ENCODE peak calls at places on chromosomes 13 and 19, in six cellular contexts. J is neuronal stem cell, E is H1, T is H9, A is IMR-90, I is mesenchymal stem cell. O is an unnamed sample.

GRCh38 chr13:31775148-31775547 is 35.8 kb downstream of the RXFP2 start:
- DNase-seq in I (no peak), A (no peak), T (no peak), E (no peak), J (no peak), O (no peak)

GRCh38 chr13:49859568-49859967 is 67.1 kb upstream of the KPNA3 start:
- DNase-seq in J (no peak), E (no peak), A (peak), I (peak), T (no peak), O (peak)

GRCh38 chr19:45542234-45542668 is 35.0 kb downstream of the VASP start:
- DNase-seq in I (no peak), E (no peak), J (no peak), T (no peak), A (no peak), O (no peak)

GRCh38 chr13:112657850-112658445 is 31.9 kb upstream of the ATP11A start:
- DNase-seq in T (peak), J (no peak), I (peak), A (peak), E (no peak), O (peak)

GRCh38 chr19:10808937-10809655 is 26.9 kb downstream of the TMED1 start:
- DNase-seq in T (no peak), E (no peak), A (peak), I (no peak), J (no peak), O (no peak)

GRCh38 chr19:47032171-47032811 is 12.7 kb downstream of the NPAS1 start:
- DNase-seq in I (no peak), E (peak), J (no peak), A (no peak), T (peak), O (peak)

GRCh38 chr19:19304186-19304975 is 15.9 kb downstream of the SUGP1 start:
- DNase-seq in J (no peak), E (no peak), A (no peak), I (no peak), T (no peak), O (no peak)

GRCh38 chr13:86918682-86919081 is 752.5 kb upstream of the SLITRK5 start:
- DNase-seq in E (no peak), T (no peak), I (no peak), A (no peak), J (no peak), O (no peak)

GRCh38 chr19:2320939-2321338 is 7.4 kb downstream of the LSM7 start:
- DNase-seq in E (no peak), J (no peak), A (no peak), T (no peak), I (no peak), O (no peak)

GRCh38 chr13:73119612-73120011 is 60.8 kb downstream of the KLF5 start:
- DNase-seq in J (no peak), E (no peak), I (no peak), A (no peak), T (no peak), O (no peak)

DNA sequence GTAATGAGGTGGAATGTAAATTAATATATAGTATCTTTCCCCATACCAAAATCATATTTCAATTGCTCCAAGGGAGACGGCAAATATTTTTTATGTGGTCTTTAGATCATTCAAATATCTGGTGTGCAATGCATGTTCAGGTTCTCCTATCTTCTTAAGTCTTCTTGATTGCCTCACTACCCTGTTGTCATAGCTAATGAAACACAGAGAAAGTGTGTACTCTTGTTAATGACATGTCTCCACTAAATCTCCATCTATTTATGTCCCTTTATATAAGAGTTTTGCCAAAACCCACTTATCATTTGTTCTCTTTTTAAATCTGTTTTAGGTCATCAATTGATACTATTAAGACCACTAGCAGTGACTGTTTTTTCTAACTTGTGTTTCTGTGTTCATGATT is 6.6 kb downstream of the STARD13 start:
- DNase-seq in E (no peak), I (no peak), T (no peak), A (no peak), J (no peak), O (no peak)
- H2BK5ac ChIP-seq in E (no peak), I (no peak), T (no peak), A (peak), J (no peak), O (no peak)

DNA sequence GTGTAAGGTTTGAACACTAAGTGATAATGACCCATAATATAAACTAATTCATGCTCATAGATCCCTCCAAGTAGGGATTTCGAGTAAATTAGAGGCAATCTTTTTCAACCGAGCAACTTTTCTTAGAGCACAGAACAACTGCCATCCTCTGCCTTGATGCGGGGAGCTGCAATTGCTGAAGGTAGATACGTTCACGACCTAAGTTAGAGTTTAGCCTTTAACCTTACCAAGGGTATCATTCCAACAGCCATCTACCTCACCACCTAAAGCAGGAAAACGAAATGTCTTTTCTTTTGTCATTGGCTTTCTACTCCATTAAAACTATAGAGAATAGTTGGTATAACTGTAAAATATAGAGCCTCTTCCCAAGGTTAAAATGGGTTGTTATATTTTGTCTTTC is 42.2 kb upstream of the NBEA start:
- DNase-seq in I (no peak), A (no peak), T (no peak), E (no peak), J (no peak), O (no peak)
- H2BK5ac ChIP-seq in I (no peak), A (no peak), T (no peak), E (no peak), J (no peak), O (no peak)

DNA sequence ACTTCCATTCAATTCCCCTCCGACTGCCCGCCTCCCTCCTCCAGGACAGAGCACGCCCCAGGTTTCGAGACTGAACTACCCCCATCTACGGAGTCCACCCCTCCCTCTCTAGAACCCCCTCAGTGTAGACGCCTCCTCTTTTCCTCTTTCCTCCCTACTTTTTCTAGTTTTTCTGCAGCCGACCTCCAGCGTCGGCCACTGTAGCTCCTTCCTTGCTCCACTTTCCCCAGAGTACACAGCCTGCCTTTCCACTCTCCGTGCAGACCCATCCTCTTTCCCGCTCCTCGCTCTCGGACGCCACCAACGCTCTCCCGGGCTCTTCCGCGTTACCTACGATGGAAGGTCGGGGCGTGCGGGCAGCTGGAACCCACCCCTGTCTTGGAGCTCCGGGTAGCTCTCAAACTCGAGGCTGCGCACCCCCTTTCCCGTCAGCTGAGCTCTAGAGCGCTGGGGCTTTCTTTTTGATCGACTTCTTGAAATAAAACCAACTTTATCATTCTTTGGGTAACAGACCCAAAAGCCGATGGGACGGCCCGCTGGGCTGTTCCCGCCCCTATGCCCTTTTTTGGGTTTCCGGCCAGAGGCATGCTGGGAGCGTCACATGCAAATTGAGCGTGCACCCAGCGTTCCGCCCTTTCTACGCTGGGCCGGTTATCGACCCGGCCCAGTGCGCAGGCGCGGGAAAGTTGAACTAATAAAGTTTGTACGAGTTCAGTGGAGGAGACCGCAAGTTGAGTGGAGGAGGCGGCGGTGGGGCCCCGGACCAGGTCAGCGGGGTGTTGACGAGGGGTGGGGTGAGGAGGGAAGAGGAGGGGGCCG is at the start of the genes BCL2L12 and IRF3:
- DNase-seq in E (peak), I (peak), T (peak), A (peak), J (peak), O (peak)
- H2BK5ac ChIP-seq in E (peak), I (peak), T (no peak), A (peak), J (no peak), O (peak)

GRCh38 chr19:40716655-40717324 is at the start of the genes COQ8B and ITPKC:
- DNase-seq in J (peak), T (peak), E (peak), I (peak), A (peak), O (peak)
- H2BK5ac ChIP-seq in J (peak), T (no peak), E (peak), I (peak), A (peak), O (peak)

GRCh38 chr13:30737511-30738342 is 2.4 kb downstream of the ALOX5AP start:
- DNase-seq in T (no peak), E (no peak), I (no peak), A (no peak), J (no peak), O (peak)

GRCh38 chr13:30738526-30738925 is 3.2 kb downstream of the ALOX5AP start:
- DNase-seq in J (no peak), E (no peak), I (no peak), T (peak), A (no peak), O (peak)

GRCh38 chr13:30738946-30739528 is 3.7 kb downstream of the ALOX5AP start:
- DNase-seq in T (no peak), E (no peak), J (no peak), A (no peak), I (no peak), O (no peak)

GRCh38 chr13:30742896-30743295 is 7.6 kb downstream of the ALOX5AP start:
- DNase-seq in E (no peak), I (no peak), J (no peak), T (no peak), A (no peak), O (peak)

DNA sequence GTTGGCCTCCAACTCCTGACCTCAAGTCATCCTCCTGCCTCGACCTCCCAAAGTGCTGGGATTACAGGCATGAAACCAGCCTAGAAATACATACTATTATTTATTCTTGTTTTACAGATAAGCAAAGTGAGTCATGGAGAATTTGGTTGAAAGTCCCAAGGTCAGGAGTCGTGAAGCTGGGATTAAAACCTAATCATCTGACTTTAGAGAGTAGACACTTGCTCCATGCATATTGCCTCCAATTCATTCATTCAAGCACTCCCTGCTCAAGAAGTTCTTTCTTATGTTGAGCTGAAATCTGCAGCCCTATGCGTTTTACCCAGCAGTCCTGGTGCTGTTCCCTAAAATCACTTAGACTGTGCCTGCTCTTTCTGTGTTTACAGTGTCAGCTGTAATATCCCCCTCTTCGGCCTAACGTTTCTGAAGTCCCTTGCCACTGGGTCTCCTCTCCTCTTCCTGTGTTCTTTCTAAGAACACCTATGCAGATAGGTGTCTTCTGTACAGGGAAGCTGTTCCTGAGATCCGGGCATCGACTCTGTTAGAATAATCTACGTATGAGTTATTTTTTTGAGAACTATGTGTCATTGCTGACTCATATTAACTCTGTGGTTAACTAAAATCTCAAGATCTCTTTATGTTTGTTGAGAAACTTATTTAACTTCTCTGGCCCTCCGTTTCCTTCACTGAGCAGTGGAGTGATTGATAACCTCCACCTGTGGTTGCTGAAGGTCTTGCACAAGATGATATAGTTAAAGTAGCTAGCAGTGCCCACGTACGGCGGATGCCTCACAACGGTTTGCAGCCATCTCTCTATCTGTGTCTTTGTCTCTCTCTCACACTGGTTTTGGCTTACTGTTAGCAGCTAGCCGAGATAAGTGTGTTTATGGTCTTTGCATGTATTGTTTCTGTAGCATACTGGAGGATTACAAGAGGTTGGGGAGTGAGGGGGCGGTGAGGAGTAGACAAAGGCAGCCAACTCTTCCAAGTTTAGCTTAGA is 4.6 kb downstream of the ALOX5AP start:
- DNase-seq in T (no peak), E (no peak), A (peak), J (no peak), I (peak), O (no peak)
- H2BK5ac ChIP-seq in T (no peak), E (no peak), A (peak), J (no peak), I (peak), O (no peak)

GRCh38 chr19:29364224-29364726 is 151.3 kb upstream of the UQCRFS1 start:
- DNase-seq in J (no peak), E (peak), T (peak), A (no peak), I (no peak), O (no peak)

GRCh38 chr19:29367701-29368306 is 154.9 kb upstream of the UQCRFS1 start:
- DNase-seq in I (no peak), J (no peak), T (peak), A (no peak), E (peak), O (no peak)

GRCh38 chr19:29366757-29367156 is 153.8 kb upstream of the UQCRFS1 start:
- DNase-seq in T (no peak), E (peak), A (no peak), J (no peak), I (no peak), O (no peak)

GRCh38 chr19:29364999-29365398 is 152.0 kb upstream of the UQCRFS1 start:
- DNase-seq in A (no peak), E (no peak), J (no peak), T (no peak), I (no peak), O (no peak)

GRCh38 chr19:29365836-29366417 is 153.0 kb upstream of the UQCRFS1 start:
- DNase-seq in A (no peak), I (no peak), J (no peak), E (peak), T (no peak), O (no peak)
- H2BK5ac ChIP-seq in A (no peak), I (no peak), J (no peak), E (no peak), T (no peak), O (no peak)